ENCODE peak calls at places on chromosome X, in nine cellular contexts. X is NCI-H2029 treated with DMSO at 0.1 percent for 48 hours, R is left ventricle myocardium inferior, D is foreskin fibroblast, P is NCI-H1092, Y is B cell, H is psoas muscle, B is HL-60, L is left cardiac atrium. A is an unnamed sample.
A peak's percentile ranks its signal among the peaks of the same experiment; 100 is the strongest.

GRCh38 chrX:113741744-113742143 is 842.1 kb upstream of the HTR2C start:
- DNase-seq in X (no peak), R (no peak), L (no peak), Y (no peak), D (peak; percentile 9), P (no peak), B (no peak), H (no peak), A (peak; percentile 21)

GRCh38 chrX:136250191-136251041 is 784 bp downstream of the MAP7D3 start:
- DNase-seq in R (no peak), H (no peak), L (no peak), P (no peak), D (no peak), B (no peak), Y (no peak), X (no peak), A (peak; percentile 18)

GRCh38 chrX:97481228-97481627 is 597.5 kb downstream of the RPA4 start:
- DNase-seq in D (no peak), L (no peak), R (no peak), B (no peak), X (no peak), H (no peak), P (no peak), Y (no peak), A (no peak)

GRCh38 chrX:72045552-72046277 is 86.0 kb downstream of the RTL5 start:
- DNase-seq in L (no peak), X (no peak), Y (no peak), D (no peak), R (no peak), P (no peak), H (no peak), B (no peak), A (peak; percentile 35)

GRCh38 chrX:101368800-101369199 is 17.2 kb downstream of the BTK start:
- DNase-seq in X (no peak), H (no peak), L (no peak), B (no peak), D (no peak), Y (no peak), P (no peak), R (no peak), A (no peak)

GRCh38 chrX:153601511-153602110 is 2.7 kb upstream of the CCNQ start:
- DNase-seq in R (no peak), B (no peak), Y (no peak), H (no peak), P (no peak), D (no peak), X (no peak), L (no peak), A (no peak)

GRCh38 chrX:40177942-40178715 is 80.4 kb upstream of the BCOR start:
- DNase-seq in D (no peak), P (no peak), B (no peak), R (no peak), L (no peak), Y (no peak), X (no peak), H (no peak), A (no peak)

GRCh38 chrX:76184276-76184675 is 11.4 kb downstream of the PBDC1 start:
- DNase-seq in P (no peak), L (no peak), X (no peak), B (no peak), D (no peak), H (no peak), Y (no peak), R (no peak), A (no peak)

GRCh38 chrX:150212672-150213480 is 150.2 kb upstream of the MAMLD1 start:
- DNase-seq in B (no peak), Y (no peak), P (no peak), L (peak; percentile 41), X (no peak), D (no peak), H (no peak), R (peak; percentile 48), A (no peak)

GRCh38 chrX:8627796-8628195 is 104.1 kb downstream of the ANOS1 start:
- DNase-seq in P (no peak), Y (no peak), D (no peak), L (no peak), B (no peak), X (no peak), R (no peak), H (no peak), A (no peak)

GRCh38 chrX:155334486-155335316 is at the start of gene CLIC2:
- DNase-seq in B (no peak), H (no peak), D (peak; percentile 29), P (peak; percentile 28), R (peak; percentile 30), L (peak; percentile 69), X (peak; percentile 33), Y (no peak), A (no peak)

GRCh38 chrX:46208225-46208854 is 336.9 kb downstream of the ZNF674 start:
- DNase-seq in D (peak; percentile 43), L (no peak), H (no peak), P (no peak), R (no peak), X (no peak), Y (no peak), B (no peak), A (no peak)

GRCh38 chrX:2374086-2374485 is 126.7 kb downstream of the DHRSX start:
- DNase-seq in D (peak; percentile 69), H (no peak), P (no peak), L (no peak), B (no peak), R (no peak), Y (no peak), X (no peak), A (no peak)

GRCh38 chrX:63363788-63364187 is 12.7 kb upstream of the SPIN4 start:
- DNase-seq in X (no peak), D (no peak), R (no peak), Y (no peak), B (no peak), L (no peak), H (no peak), P (no peak), A (no peak)

GRCh38 chrX:139532834-139533233 is 2.3 kb downstream of the F9 start:
- DNase-seq in D (no peak), H (no peak), L (no peak), P (no peak), Y (no peak), R (no peak), B (no peak), X (no peak), A (no peak)

GRCh38 chrX:96538104-96538725 is 146.4 kb upstream of the DIAPH2 start:
- DNase-seq in Y (no peak), L (no peak), X (no peak), H (no peak), R (no peak), P (no peak), B (no peak), D (no peak), A (peak; percentile 4)

GRCh38 chrX:154827624-154828408 is 6.6 kb downstream of the SMIM9 start:
- DNase-seq in R (no peak), P (no peak), L (no peak), D (no peak), X (no peak), H (no peak), B (no peak), Y (peak; percentile 44), A (no peak)

GRCh38 chrX:25198253-25198652 is 182.5 kb upstream of the ARX start:
- DNase-seq in D (no peak), B (no peak), L (no peak), Y (no peak), R (no peak), P (no peak), H (no peak), X (no peak), A (no peak)

A was measured in BE2C.